ENCODE peak calls at places on chromosomes 16 and 17, in ten cellular contexts. J is A549, Z is left lung, E is cardiac muscle cell, O is tibial artery, W is neuronal stem cell, C is gastrocnemius medialis, L is prostate gland, V is ascending aorta, N is Peyer's patch. G is an unnamed sample. For H3K4me1 and H3K9me3, the result is how much of the 10 kb centered on the place peaks cover.

GRCh38 chr17:1649844-1650409 is at the start of gene RILP:
- DNase-seq in J (peak), Z (peak), E (peak), O (peak), W (no peak), C (peak), L (peak), V (peak), N (peak), G (no peak)

GRCh38 chr16:56277040-56277439 is 85.8 kb downstream of the GNAO1 start:
- DNase-seq in J (peak), Z (no peak), E (peak), O (no peak), W (no peak), C (no peak), L (no peak), V (no peak), N (no peak), G (no peak)

GRCh38 chr17:18951941-18952842 is at the start of gene SLC5A10:
- DNase-seq in J (peak), Z (no peak), E (no peak), O (no peak), W (no peak), C (no peak), L (no peak), V (no peak), N (no peak), G (no peak)

GRCh38 chr16:64866026-64866425 is 255.8 kb downstream of the CDH11 start:
- DNase-seq in J (no peak), Z (no peak), E (no peak), O (no peak), W (no peak), C (no peak), L (no peak), V (no peak), N (no peak), G (no peak)

GRCh38 chr17:58277107-58277506 is 3.6 kb downstream of the MPO start:
- DNase-seq in J (no peak), Z (no peak), E (no peak), O (no peak), W (no peak), C (no peak), L (no peak), V (no peak), N (no peak), G (no peak)

GRCh38 chr16:12903325-12904040 is 2.1 kb downstream of the SHISA9 start:
- DNase-seq in J (no peak), Z (no peak), E (peak), O (no peak), W (no peak), C (no peak), L (no peak), V (no peak), N (no peak), G (no peak)

GRCh38 chr17:44522883-44523671 is 19.9 kb upstream of the GPATCH8 start:
- DNase-seq in J (peak), Z (peak), E (peak), O (peak), W (no peak), C (peak), L (peak), V (peak), N (peak), G (peak)

GRCh38 chr16:72835041-72835440 is 212.9 kb downstream of the ZFHX3 start:
- DNase-seq in J (no peak), Z (no peak), E (no peak), O (no peak), W (no peak), C (no peak), L (no peak), V (no peak), N (no peak), G (no peak)

GRCh38 chr16:69410285-69410990 is 14.0 kb upstream of the CYB5B start:
- DNase-seq in J (peak), Z (no peak), E (no peak), O (no peak), W (no peak), C (no peak), L (no peak), V (peak), N (no peak), G (no peak)

GRCh38 chr17:12958786-12959185 is 59.0 kb downstream of the ELAC2 start:
- DNase-seq in J (no peak), Z (no peak), E (no peak), O (no peak), W (no peak), C (no peak), L (no peak), V (no peak), N (no peak), G (no peak)

GRCh38 chr17:71170070-71170469 is 950.8 kb upstream of the SOX9 start:
- DNase-seq in J (no peak), Z (no peak), E (no peak), O (no peak), W (no peak), C (no peak), L (no peak), V (no peak), N (no peak), G (no peak)

GRCh38 chr17:46139365-46140210 is 53.6 kb downstream of the KANSL1 start:
- DNase-seq in J (no peak), Z (no peak), E (no peak), O (no peak), W (no peak), C (no peak), L (no peak), V (no peak), N (no peak), G (no peak)

GRCh38 chr17:47741109-47741792 is 8.2 kb downstream of the TBX21 start:
- DNase-seq in J (no peak), Z (no peak), E (no peak), O (no peak), W (no peak), C (no peak), L (no peak), V (peak), N (no peak), G (no peak)

GRCh38 chr16:65834680-65835079 is 531.8 kb upstream of the CDH5 start:
- DNase-seq in J (no peak), Z (no peak), E (no peak), O (no peak), W (no peak), C (no peak), L (no peak), V (no peak), N (no peak), G (no peak)

GRCh38 chr16:13866073-13866472 is 53.9 kb upstream of the ERCC4 start:
- DNase-seq in J (peak), Z (peak), E (peak), O (peak), W (peak), C (peak), L (peak), V (peak), N (peak), G (peak)

GRCh38 chr16:49333268-49333597 is 40.4 kb upstream of the C16orf78 start:
- DNase-seq in J (no peak), Z (no peak), E (no peak), O (no peak), W (no peak), C (no peak), L (no peak), V (no peak), N (no peak), G (no peak)

GRCh38 chr17:43418441-43419374 is 19.9 kb downstream of the ARL4D start:
- DNase-seq in J (peak), Z (peak), E (peak), O (peak), W (no peak), C (no peak), L (peak), V (peak), N (peak), G (no peak)

GRCh38 chr17:34762078-34762477 is 182.7 kb downstream of the TMEM132E start:
- DNase-seq in J (no peak), Z (no peak), E (no peak), O (no peak), W (no peak), C (no peak), L (no peak), V (no peak), N (no peak), G (no peak)

GRCh38 chr17:7042507-7043194 is 1.2 kb downstream of the SLC16A11 start:
- DNase-seq in J (no peak), Z (no peak), E (no peak), O (no peak), W (no peak), C (no peak), L (no peak), V (no peak), N (peak), G (peak)

GRCh38 chr17:47856830-47857229 is 5.9 kb upstream of the SP6 start:
- DNase-seq in J (no peak), Z (no peak), E (no peak), O (no peak), W (no peak), C (no peak), L (no peak), V (no peak), N (no peak), G (no peak)

GRCh38 chr16:22634913-22635312 is 124.2 kb downstream of the NPIPB5 start:
- DNase-seq in J (no peak), Z (no peak), E (no peak), O (no peak), W (no peak), C (no peak), L (no peak), V (no peak), N (no peak), G (no peak)

GRCh38 chr16:9845661-9846361 is 336.4 kb downstream of the GRIN2A start:
- DNase-seq in J (no peak), Z (no peak), E (no peak), O (no peak), W (no peak), C (no peak), L (no peak), V (no peak), N (no peak), G (no peak)

GRCh38 chr16:84982434-84982833 is 28.9 kb downstream of the ZDHHC7 start:
- DNase-seq in J (no peak), Z (no peak), E (peak), O (no peak), W (no peak), C (peak), L (peak), V (no peak), N (peak), G (no peak)

GRCh38 chr16:1466968-1467521 is 7.8 kb downstream of the CLCN7 start:
- DNase-seq in J (no peak), Z (no peak), E (no peak), O (no peak), W (no peak), C (no peak), L (no peak), V (no peak), N (no peak), G (no peak)

GRCh38 chr17:73420897-73421296 is 109.1 kb upstream of the CDC42EP4 start:
- DNase-seq in J (peak), Z (no peak), E (no peak), O (no peak), W (no peak), C (no peak), L (no peak), V (no peak), N (no peak), G (no peak)

DNA sequence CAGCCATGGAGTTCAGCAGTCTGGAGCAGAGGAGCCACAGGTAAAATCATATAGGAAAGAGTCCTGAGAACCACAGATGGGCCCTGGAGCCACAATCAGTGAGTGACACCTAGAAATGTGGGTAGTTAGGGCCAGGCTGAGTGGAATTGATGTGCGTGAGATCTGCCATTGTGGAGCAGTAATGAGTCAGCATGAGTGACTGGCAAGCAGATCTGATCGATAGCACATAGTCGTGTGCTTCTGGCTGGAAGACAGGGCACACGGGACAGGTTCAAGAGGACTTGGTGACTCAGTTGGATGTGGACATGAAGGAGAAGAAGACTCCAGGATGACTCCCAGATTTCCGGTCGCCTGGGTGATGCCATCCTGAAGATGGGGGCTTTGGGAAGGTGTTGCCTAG is 12.3 kb downstream of the ADORA2B start:
- DNase-seq in J (no peak), Z (no peak), E (no peak), O (no peak), W (no peak), C (no peak), L (no peak), V (no peak), N (no peak), G (no peak)
- H3K4me1 ChIP-seq in J (under half), Z (under half), E (under half), O (under half), W (under half), C (under half), L (under half), V (under half), N (under half), G (under half)

DNA sequence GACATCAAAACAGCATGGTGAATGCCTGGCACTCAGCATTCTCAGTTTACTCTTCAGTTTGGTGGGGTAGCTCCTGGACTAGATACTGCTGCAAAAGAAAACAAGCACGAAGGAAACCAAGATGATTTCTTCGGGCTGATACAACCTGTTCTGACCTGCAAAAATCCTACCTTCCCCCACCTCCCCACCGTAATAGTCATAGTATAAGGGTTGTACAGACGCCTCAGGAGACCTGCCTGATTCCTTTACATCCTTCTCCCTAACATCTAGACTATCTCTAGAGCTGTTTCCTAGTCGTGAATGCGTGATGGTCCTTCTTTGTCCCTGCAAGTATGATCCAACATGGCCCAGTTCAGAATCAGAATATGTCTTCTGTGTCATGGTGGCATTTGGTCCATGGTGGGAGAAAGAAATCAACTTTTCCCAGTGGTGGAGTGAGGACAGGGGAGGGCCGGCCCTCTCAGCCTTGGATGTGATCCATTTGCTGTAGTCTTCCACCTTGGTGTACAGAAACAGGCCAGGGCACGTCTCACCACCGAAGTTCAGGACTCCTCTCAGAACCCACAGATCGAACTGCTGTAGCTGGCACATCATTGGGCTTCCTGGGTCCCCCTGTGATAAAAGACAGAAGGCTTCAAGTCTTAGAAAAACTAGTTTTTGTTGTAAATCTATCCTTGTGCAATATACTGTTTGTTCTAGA is 14.5 kb downstream of the PRSS54 start:
- DNase-seq in J (no peak), Z (no peak), E (no peak), O (no peak), W (no peak), C (no peak), L (no peak), V (no peak), N (no peak), G (no peak)
- H3K4me3 ChIP-seq in J (no peak), Z (no peak), E (no peak), O (no peak), W (no peak), C (no peak), L (no peak), V (no peak), N (no peak), G (no peak)

DNA sequence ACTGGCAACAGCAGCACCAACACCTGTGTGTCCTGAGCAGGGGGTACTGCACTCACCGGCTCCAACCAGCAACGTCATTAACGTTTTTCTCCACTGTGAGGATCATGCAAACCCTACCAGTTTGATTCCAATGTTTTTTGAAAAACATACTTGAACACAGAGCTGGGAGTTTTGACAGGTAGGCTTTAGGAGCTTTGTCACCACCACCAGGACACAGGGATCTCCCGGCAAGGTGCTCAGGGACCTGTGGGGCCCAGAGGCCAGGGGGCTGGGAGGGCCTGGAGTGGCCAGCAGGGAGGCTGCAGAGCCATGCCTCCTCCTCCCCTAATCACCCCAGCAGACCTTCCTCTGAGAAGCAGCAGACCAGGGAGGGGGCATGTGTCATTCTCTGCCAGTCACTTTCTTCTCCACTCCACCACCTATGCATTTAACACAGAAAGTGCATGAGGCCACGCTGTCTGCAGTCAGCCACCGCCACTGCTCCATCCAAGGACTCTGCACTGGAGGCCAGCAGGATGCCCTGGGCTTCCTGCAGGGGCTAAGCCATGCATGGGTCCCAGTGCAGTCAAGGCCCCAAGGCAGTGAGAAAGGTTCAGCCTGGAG is 768.2 kb downstream of the KCNJ18 start:
- DNase-seq in J (no peak), Z (no peak), E (no peak), O (no peak), W (no peak), C (no peak), L (no peak), V (no peak), N (no peak), G (no peak)
- H3K9me3 ChIP-seq in J (under half), Z (under half), E (under half), O (under half), W (under half), C (under half), L (under half), V (under half), N (under half), G (under half)

DNA sequence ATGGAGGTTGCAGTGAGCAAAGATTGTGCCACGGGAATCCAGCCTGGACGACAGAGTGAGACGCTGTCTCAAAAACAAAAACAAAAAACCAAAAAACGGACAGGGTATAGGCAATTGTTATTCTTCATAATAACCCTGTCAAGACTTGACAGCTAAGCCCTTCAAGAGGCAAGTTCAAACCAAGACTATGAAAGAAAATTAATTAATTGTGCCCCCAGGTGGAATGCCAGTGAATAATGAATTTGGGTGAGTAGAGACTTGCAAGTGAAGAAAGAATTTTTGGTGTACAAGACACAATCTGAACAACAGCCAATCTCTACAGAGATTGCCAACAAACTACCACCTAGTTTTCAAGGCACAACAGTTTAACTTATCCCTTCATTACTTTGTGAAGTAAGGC is 6.3 kb downstream of the RFWD3 start:
- DNase-seq in J (no peak), Z (no peak), E (no peak), O (no peak), W (no peak), C (no peak), L (no peak), V (peak), N (no peak), G (no peak)
- H3K4me1 ChIP-seq in J (under half), Z (under half), E (under half), O (under half), W (under half), C (under half), L (under half), V (under half), N (under half), G (under half)

DNA sequence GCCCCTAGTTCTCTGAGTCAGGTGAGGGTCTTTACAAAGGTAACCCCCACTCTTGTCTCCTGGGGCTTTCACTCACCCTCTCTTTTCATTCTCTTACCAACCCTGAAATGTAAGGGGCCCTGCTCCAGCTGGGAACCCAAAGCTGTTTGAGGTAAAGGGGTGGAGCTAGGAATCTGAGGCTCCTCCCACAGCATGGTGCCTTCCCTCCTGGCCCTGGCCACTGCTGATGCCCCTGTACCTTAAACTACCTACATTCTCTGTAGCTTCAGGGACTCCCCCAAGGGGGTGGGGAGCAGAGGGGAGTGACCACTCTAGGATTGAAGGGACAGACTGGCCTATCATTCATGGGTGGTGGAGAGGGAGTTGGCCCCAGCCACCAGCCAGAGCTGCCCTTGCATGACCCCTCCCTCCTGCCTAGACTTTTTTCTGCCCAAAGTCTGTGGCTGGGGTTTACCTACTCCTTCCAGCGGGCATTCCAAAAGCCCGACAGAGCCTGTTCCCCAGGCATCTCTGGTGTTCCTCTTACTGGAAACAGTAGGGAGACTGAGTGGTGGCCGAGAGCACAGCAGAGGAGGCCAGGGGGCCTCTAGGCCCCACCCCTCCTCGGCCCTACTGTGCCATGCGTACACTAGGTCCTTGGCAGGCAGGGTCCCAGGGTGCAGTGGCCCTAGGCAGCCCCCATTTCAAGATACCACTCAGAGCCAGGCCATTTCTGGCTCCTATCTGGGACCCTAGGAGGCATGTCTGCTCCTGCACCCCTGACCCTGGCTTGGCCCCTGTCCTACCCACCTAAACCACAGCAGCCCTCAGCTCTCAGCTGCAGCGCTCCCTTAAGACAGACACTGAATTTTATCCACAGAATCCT is 9.5 kb downstream of the DOK4 start:
- DNase-seq in J (no peak), Z (no peak), E (peak), O (no peak), W (no peak), C (no peak), L (no peak), V (no peak), N (no peak), G (no peak)
- H3K4me3 ChIP-seq in J (peak), Z (no peak), E (peak), O (no peak), W (no peak), C (no peak), L (no peak), V (no peak), N (no peak), G (no peak)

DNA sequence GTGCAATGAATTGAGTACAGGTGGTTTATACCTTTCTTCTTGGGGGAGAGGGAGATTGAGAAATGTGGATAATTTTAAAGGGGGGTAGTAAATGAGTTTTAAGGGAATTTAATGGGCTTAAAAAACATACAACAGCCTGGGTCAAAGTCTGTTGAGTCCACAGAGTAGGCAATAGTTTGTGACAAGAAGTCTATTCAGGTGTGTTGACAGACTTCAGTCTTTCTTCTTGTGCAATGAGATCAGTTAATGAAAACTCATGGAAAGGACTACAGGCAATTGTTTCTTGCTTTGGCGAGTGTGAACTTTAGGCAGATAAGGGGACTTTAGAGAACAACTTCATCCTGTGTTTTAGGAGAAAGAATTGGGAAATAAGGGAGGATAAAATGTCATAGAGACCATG is 507.8 kb upstream of the CA10 start:
- DNase-seq in J (no peak), Z (no peak), E (no peak), O (no peak), W (no peak), C (no peak), L (no peak), V (no peak), N (no peak), G (no peak)
- H3K9me3 ChIP-seq in J (under half), Z (under half), E (under half), O (under half), W (under half), C (under half), L (under half), V (under half), N (under half), G (under half)